ENCODE peak calls at places on chromosomes 2 and 18, in four cellular contexts. I is adrenal gland, Z is neural progenitor cell, M is esophagus squamous epithelium. W is an unnamed sample.

GRCh38 chr2:46857871-46858696 is 57.5 kb downstream of the MCFD2 start:
- DNase-seq in I (no peak), Z (no peak), M (no peak), W (no peak)

GRCh38 chr2:180573951-180574350 is 406.5 kb upstream of the UBE2E3 start:
- DNase-seq in I (no peak), Z (no peak), M (no peak), W (no peak)

GRCh38 chr2:6072757-6073156 is 380.6 kb downstream of the SOX11 start:
- DNase-seq in I (no peak), Z (peak), M (no peak), W (no peak)

GRCh38 chr2:23698733-23699391 is 228.1 kb downstream of the ATAD2B start:
- DNase-seq in I (peak), Z (no peak), M (no peak), W (no peak)

GRCh38 chr2:217906787-217907186 is 96.0 kb downstream of the TNS1 start:
- DNase-seq in I (no peak), Z (no peak), M (no peak), W (no peak)

GRCh38 chr2:136025057-136025973 is 39.9 kb upstream of the DARS1 start:
- DNase-seq in I (peak), Z (peak), M (no peak), W (no peak)

GRCh38 chr2:111199840-111200239 is 79.1 kb downstream of the BCL2L11 start:
- DNase-seq in I (no peak), Z (no peak), M (no peak), W (no peak)

GRCh38 chr2:121529439-121530209 is 1.1 kb upstream of the RNU4ATAC start:
- DNase-seq in I (peak), Z (peak), M (no peak), W (no peak)

GRCh38 chr2:69567909-69568300 is 75.6 kb downstream of the AAK1 start:
- DNase-seq in I (no peak), Z (no peak), M (no peak), W (no peak)

GRCh38 chr2:58541511-58541910 is 300.4 kb upstream of the FANCL start:
- DNase-seq in I (no peak), Z (peak), M (no peak), W (no peak)

GRCh38 chr2:3189076-3189591 is 188.5 kb downstream of the EIPR1 start:
- DNase-seq in I (no peak), Z (no peak), M (no peak), W (no peak)

GRCh38 chr2:69559696-69560482 is 83.7 kb downstream of the AAK1 start:
- DNase-seq in I (peak), Z (peak), M (no peak), W (no peak)

GRCh38 chr2:44944952-44945612 is 3.6 kb downstream of the SIX3 start:
- DNase-seq in I (no peak), Z (no peak), M (no peak), W (no peak)
- H3K4me3 ChIP-seq in I (peak), Z (peak), M (no peak), W (no peak)

DNA sequence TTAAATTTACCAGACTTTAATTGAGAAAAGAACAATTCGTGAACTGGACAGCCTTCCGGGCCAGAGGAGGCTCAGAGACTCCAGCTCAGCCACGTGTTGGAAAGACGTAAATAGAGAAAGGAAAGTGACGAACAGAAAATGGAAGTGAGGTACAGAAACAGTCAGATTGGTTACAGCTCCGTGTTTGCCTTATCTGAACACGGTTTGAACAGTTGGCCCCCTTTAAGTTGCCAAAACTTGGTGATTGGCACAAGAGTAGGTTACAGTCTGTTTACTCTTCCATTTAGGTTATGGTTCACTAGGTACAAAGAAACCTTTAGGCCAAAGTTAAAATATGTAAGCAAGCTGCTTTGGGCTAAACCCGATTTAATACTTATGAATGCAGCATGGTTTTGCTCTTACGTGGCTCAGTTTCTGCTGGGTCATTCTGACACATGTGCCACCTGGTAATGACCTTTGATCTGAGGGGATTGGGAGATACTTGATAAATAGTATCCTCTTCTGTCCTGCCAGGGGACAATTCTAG is 65.2 kb upstream of the TGIF1 start:
- DNase-seq in I (no peak), Z (no peak), M (no peak), W (no peak)
- H3K27ac ChIP-seq in I (no peak), Z (no peak), M (no peak), W (no peak)

GRCh38 chr2:188294547-188294946 is 2.9 kb downstream of the GULP1 start:
- DNase-seq in I (no peak), Z (no peak), M (no peak), W (no peak)
- H3K4me3 ChIP-seq in I (peak), Z (peak), M (peak), W (no peak)

GRCh38 chr2:9699139-9699823 is 68.5 kb upstream of the YWHAQ start:
- DNase-seq in I (no peak), Z (no peak), M (no peak), W (no peak)

GRCh38 chr2:9704600-9704999 is 73.8 kb upstream of the YWHAQ start:
- DNase-seq in I (no peak), Z (no peak), M (no peak), W (no peak)

GRCh38 chr2:9703701-9704221 is 73.0 kb upstream of the YWHAQ start:
- DNase-seq in I (no peak), Z (no peak), M (no peak), W (no peak)

GRCh38 chr2:9703085-9703641 is 72.4 kb upstream of the YWHAQ start:
- DNase-seq in I (no peak), Z (no peak), M (no peak), W (peak)

DNA sequence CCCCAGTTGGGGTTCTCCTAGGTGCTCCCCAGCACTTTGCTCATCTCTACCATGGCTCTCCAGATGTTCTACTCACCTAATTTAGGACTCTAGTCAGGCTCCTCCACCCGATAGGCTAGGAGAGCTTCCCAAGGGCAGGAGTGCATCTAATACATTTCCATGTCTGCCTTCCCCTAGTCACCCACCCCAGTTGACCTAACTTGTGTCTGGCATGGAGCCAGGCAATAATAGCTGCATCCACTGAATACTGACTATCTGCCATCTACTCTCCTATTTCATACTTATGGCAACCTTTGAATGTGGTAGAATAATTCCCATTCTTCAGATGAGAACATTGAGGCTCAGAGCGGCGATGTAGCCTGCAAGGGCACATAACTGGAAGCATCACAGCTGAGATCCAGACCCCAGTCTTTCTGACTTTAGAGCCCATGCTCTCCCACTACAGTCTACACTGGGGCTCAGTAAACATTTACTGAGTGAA is 71.8 kb upstream of the YWHAQ start:
- DNase-seq in I (no peak), Z (no peak), M (no peak), W (no peak)
- H3K27ac ChIP-seq in I (no peak), Z (no peak), M (no peak), W (peak)

GRCh38 chr2:183124957-183125255 is 663 bp downstream of the NUP35 start:
- DNase-seq in I (no peak), Z (no peak), M (no peak), W (no peak)

GRCh38 chr2:183123959-183124221 is 353 bp upstream of the NUP35 start:
- DNase-seq in I (no peak), Z (no peak), M (no peak), W (no peak)

GRCh38 chr2:183124222-183124956 is at the start of gene NUP35:
- DNase-seq in I (peak), Z (peak), M (peak), W (peak)

GRCh38 chr2:183125659-183126341 is 1.6 kb downstream of the NUP35 start:
- DNase-seq in I (no peak), Z (no peak), M (no peak), W (no peak)

DNA sequence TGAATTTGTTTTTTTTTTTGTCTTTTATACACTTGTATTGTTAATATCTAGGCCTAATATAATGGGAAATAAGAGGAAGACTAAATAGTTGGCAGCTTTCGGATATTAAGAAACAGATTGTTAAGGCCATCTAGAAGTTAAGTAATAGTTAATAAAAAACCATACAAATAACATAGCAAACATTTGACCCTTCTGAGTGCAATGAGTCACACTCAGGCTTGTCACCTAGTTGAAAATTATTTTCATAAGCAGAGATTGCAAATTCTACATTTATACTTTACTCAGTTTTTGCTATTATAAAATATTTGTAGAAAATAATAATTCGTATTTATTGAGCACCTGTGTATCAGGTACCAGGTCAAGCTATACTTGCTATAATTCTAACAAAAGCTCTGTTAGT is 2.4 kb downstream of the NUP35 start:
- DNase-seq in I (no peak), Z (no peak), M (no peak), W (no peak)
- H3K4me3 ChIP-seq in I (no peak), Z (no peak), M (no peak), W (no peak)

DNA sequence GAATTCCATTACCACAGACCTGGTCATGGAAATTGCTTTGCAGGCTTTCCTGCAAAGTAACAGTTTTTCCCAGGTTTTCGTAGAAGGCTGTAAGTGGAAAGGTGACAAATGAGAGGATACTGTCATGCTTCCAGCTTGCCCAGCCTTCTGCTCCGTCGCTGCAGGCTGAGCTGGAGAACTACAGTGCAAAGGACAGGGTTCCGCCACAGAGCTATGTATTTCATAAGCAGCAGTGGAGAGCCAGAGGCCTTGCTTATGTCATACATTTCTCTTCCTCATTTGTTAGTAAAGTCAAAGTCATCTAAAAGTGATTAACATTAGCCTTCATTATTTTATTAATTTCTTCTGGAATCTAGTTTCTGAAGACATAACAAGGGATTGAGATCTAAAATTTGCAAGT is 72.9 kb upstream of the RBM44 start:
- DNase-seq in I (peak), Z (no peak), M (no peak), W (no peak)
- H3K27ac ChIP-seq in I (peak), Z (no peak), M (peak), W (no peak)

DNA sequence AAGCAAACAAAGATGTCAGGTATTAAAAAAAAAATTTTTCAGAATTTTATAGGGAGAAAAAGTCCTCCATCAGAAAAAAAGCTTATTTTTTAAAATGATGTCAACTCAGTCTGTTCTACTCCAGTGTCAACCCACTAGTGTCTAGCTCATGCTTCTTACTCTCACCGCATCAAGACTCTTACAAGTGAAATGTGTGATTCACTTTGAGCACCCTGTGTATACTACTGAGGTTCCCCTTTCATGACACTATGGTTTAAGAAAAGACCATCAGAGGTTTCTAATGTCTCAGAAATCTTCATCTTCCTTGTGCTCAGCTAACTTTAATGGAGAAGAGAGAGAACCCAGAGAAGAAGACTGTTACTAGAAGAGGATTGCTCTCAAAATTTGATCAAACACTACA is 43.4 kb downstream of the FEZ2 start:
- DNase-seq in I (no peak), Z (no peak), M (no peak), W (no peak)
- H3K4me3 ChIP-seq in I (no peak), Z (no peak), M (no peak), W (no peak)

GRCh38 chr2:15562354-15563031 is 1.4 kb upstream of the NBAS start:
- DNase-seq in I (no peak), Z (no peak), M (no peak), W (no peak)
- H3K27ac ChIP-seq in I (no peak), Z (no peak), M (no peak), W (peak)

GRCh38 chr18:33820517-33821368 is 242.7 kb downstream of the ASXL3 start:
- DNase-seq in I (no peak), Z (peak), M (no peak), W (no peak)
- H3K4me3 ChIP-seq in I (no peak), Z (peak), M (no peak), W (no peak)

GRCh38 chr2:207136872-207137271 is 28.9 kb downstream of the KLF7 start:
- DNase-seq in I (no peak), Z (no peak), M (no peak), W (no peak)
- H3K27ac ChIP-seq in I (no peak), Z (no peak), M (peak), W (no peak)